ENCODE peak calls at places on chromosomes 2 and 18, in four cellular contexts. One of them, this sample, is unnamed.

GRCh38 chr2:233329489-233330135 is 22.0 kb downstream of the SAG start:
- DNase-seq in NCI-H748 treated with DMSO at 0.1 percent for 48 hours: peak
- DNase-seq in astrocyte of the spinal cord: peak
- DNase-seq in A549: no peak
- DNase-seq in this sample: no peak

GRCh38 chr2:219243291-219243761 is 1.9 kb downstream of the GLB1L start:
- DNase-seq in astrocyte of the spinal cord: no peak
- DNase-seq in NCI-H748 treated with DMSO at 0.1 percent for 48 hours: no peak
- DNase-seq in A549: no peak
- DNase-seq in this sample: no peak

GRCh38 chr2:45009928-45010705 is 865 bp upstream of the SIX2 start:
- DNase-seq in astrocyte of the spinal cord: peak
- DNase-seq in NCI-H748 treated with DMSO at 0.1 percent for 48 hours: peak
- DNase-seq in A549: peak
- DNase-seq in this sample: peak

GRCh38 chr2:240433973-240434727 is 1.3 kb upstream of the GPC1 start:
- DNase-seq in A549: peak
- DNase-seq in astrocyte of the spinal cord: peak
- DNase-seq in NCI-H748 treated with DMSO at 0.1 percent for 48 hours: no peak
- DNase-seq in this sample: peak

GRCh38 chr2:111049792-111050640 is 70.7 kb upstream of the BCL2L11 start:
- DNase-seq in astrocyte of the spinal cord: no peak
- DNase-seq in NCI-H748 treated with DMSO at 0.1 percent for 48 hours: no peak
- DNase-seq in A549: no peak
- DNase-seq in this sample: no peak

GRCh38 chr2:5915926-5916325 is 223.7 kb downstream of the SOX11 start:
- DNase-seq in astrocyte of the spinal cord: peak
- DNase-seq in NCI-H748 treated with DMSO at 0.1 percent for 48 hours: peak
- DNase-seq in A549: no peak
- DNase-seq in this sample: no peak

GRCh38 chr2:24881623-24882022 is 38.4 kb downstream of the ADCY3 start:
- DNase-seq in astrocyte of the spinal cord: no peak
- DNase-seq in A549: no peak
- DNase-seq in NCI-H748 treated with DMSO at 0.1 percent for 48 hours: no peak
- DNase-seq in this sample: no peak

GRCh38 chr2:241558532-241559488 is at the start of gene BOK:
- DNase-seq in NCI-H748 treated with DMSO at 0.1 percent for 48 hours: peak
- DNase-seq in astrocyte of the spinal cord: peak
- DNase-seq in A549: peak
- DNase-seq in this sample: peak

GRCh38 chr18:48345596-48345995 is 63.6 kb downstream of the ZBTB7C start:
- DNase-seq in A549: no peak
- DNase-seq in astrocyte of the spinal cord: peak
- DNase-seq in NCI-H748 treated with DMSO at 0.1 percent for 48 hours: no peak
- DNase-seq in this sample: peak

GRCh38 chr2:156147594-156148330 is 184.8 kb downstream of the NR4A2 start:
- DNase-seq in astrocyte of the spinal cord: peak
- DNase-seq in A549: no peak
- DNase-seq in NCI-H748 treated with DMSO at 0.1 percent for 48 hours: no peak
- DNase-seq in this sample: peak

GRCh38 chr2:31287681-31288080 is 53.7 kb downstream of the EHD3 start:
- DNase-seq in NCI-H748 treated with DMSO at 0.1 percent for 48 hours: no peak
- DNase-seq in astrocyte of the spinal cord: no peak
- DNase-seq in A549: no peak
- DNase-seq in this sample: no peak

GRCh38 chr2:217746741-217747287 is 256.0 kb downstream of the TNS1 start:
- DNase-seq in NCI-H748 treated with DMSO at 0.1 percent for 48 hours: no peak
- DNase-seq in A549: no peak
- DNase-seq in astrocyte of the spinal cord: no peak
- DNase-seq in this sample: peak

GRCh38 chr2:119766944-119767343 is 7.2 kb downstream of the PTPN4 start:
- DNase-seq in NCI-H748 treated with DMSO at 0.1 percent for 48 hours: no peak
- DNase-seq in A549: peak
- DNase-seq in astrocyte of the spinal cord: no peak
- DNase-seq in this sample: no peak

GRCh38 chr2:80703532-80703931 is 399.0 kb upstream of the LRRTM1 start:
- DNase-seq in NCI-H748 treated with DMSO at 0.1 percent for 48 hours: no peak
- DNase-seq in A549: no peak
- DNase-seq in astrocyte of the spinal cord: no peak
- DNase-seq in this sample: no peak

GRCh38 chr18:28786941-28787340 is 610.0 kb upstream of the CDH2 start:
- DNase-seq in A549: no peak
- DNase-seq in NCI-H748 treated with DMSO at 0.1 percent for 48 hours: no peak
- DNase-seq in astrocyte of the spinal cord: no peak
- DNase-seq in this sample: no peak

GRCh38 chr18:77068890-77069312 is 63.7 kb downstream of the MBP start:
- DNase-seq in astrocyte of the spinal cord: peak
- DNase-seq in NCI-H748 treated with DMSO at 0.1 percent for 48 hours: no peak
- DNase-seq in A549: no peak
- DNase-seq in this sample: no peak

GRCh38 chr18:31970617-31971016 is 27.7 kb upstream of the TRAPPC8 start:
- DNase-seq in astrocyte of the spinal cord: no peak
- DNase-seq in NCI-H748 treated with DMSO at 0.1 percent for 48 hours: no peak
- DNase-seq in A549: no peak
- DNase-seq in this sample: no peak

GRCh38 chr2:216743781-216744180 is 48.4 kb upstream of the IGFBP5 start:
- DNase-seq in NCI-H748 treated with DMSO at 0.1 percent for 48 hours: no peak
- DNase-seq in astrocyte of the spinal cord: peak
- DNase-seq in A549: no peak
- DNase-seq in this sample: no peak

GRCh38 chr2:188444106-188444835 is 152.6 kb downstream of the GULP1 start:
- DNase-seq in A549: no peak
- DNase-seq in astrocyte of the spinal cord: no peak
- DNase-seq in NCI-H748 treated with DMSO at 0.1 percent for 48 hours: no peak
- DNase-seq in this sample: peak

GRCh38 chr2:105329561-105330495 is at the start of gene TGFBRAP1:
- DNase-seq in NCI-H748 treated with DMSO at 0.1 percent for 48 hours: no peak
- DNase-seq in A549: peak
- DNase-seq in astrocyte of the spinal cord: no peak
- DNase-seq in this sample: no peak

GRCh38 chr2:19114754-19115231 is 243.6 kb downstream of the OSR1 start:
- DNase-seq in astrocyte of the spinal cord: peak
- DNase-seq in NCI-H748 treated with DMSO at 0.1 percent for 48 hours: no peak
- DNase-seq in A549: no peak
- DNase-seq in this sample: peak

GRCh38 chr2:129277188-129277587 is 702.3 kb upstream of the RAB6C start:
- DNase-seq in NCI-H748 treated with DMSO at 0.1 percent for 48 hours: no peak
- DNase-seq in astrocyte of the spinal cord: no peak
- DNase-seq in A549: no peak
- DNase-seq in this sample: no peak